ENCODE peak calls at places on chromosomes 5 and 9, in nine cellular contexts. One of them, this sample, is unnamed. For H3K4me1 and H3K9me3, the result is how much of the 10 kb centered on the place peaks cover.

GRCh38 chr9:12753931-12754330 is 20.9 kb upstream of the LURAP1L start:
- DNase-seq in astrocyte: no peak
- DNase-seq in uterus: no peak
- DNase-seq in ovary: no peak
- DNase-seq in Peyer's patch: no peak
- DNase-seq in hepatocyte: no peak
- DNase-seq in colonic mucosa: no peak
- DNase-seq in fibroblast of lung: no peak
- DNase-seq in heart left ventricle: no peak
- DNase-seq in this sample: no peak

GRCh38 chr5:59709833-59710232 is 183.7 kb downstream of the PDE4D start:
- DNase-seq in astrocyte: peak
- DNase-seq in fibroblast of lung: peak
- DNase-seq in colonic mucosa: no peak
- DNase-seq in Peyer's patch: no peak
- DNase-seq in ovary: no peak
- DNase-seq in uterus: no peak
- DNase-seq in hepatocyte: peak
- DNase-seq in heart left ventricle: no peak
- DNase-seq in this sample: no peak

GRCh38 chr5:152113401-152113800 is 188.8 kb upstream of the GLRA1 start:
- DNase-seq in heart left ventricle: no peak
- DNase-seq in hepatocyte: no peak
- DNase-seq in ovary: no peak
- DNase-seq in astrocyte: no peak
- DNase-seq in Peyer's patch: no peak
- DNase-seq in colonic mucosa: no peak
- DNase-seq in uterus: no peak
- DNase-seq in fibroblast of lung: peak
- DNase-seq in this sample: no peak

GRCh38 chr5:159849437-159850191 is 66.7 kb upstream of the ADRA1B start:
- DNase-seq in Peyer's patch: no peak
- DNase-seq in colonic mucosa: no peak
- DNase-seq in uterus: peak
- DNase-seq in ovary: no peak
- DNase-seq in fibroblast of lung: peak
- DNase-seq in heart left ventricle: no peak
- DNase-seq in hepatocyte: no peak
- DNase-seq in astrocyte: peak
- DNase-seq in this sample: no peak

GRCh38 chr9:92486371-92486770 is 4.1 kb upstream of the ASPN start:
- DNase-seq in Peyer's patch: no peak
- DNase-seq in uterus: no peak
- DNase-seq in fibroblast of lung: no peak
- DNase-seq in colonic mucosa: no peak
- DNase-seq in hepatocyte: no peak
- DNase-seq in heart left ventricle: no peak
- DNase-seq in astrocyte: no peak
- DNase-seq in ovary: no peak
- DNase-seq in this sample: no peak

GRCh38 chr5:1555808-1556681 is 32.3 kb upstream of the LPCAT1 start:
- DNase-seq in Peyer's patch: peak
- DNase-seq in colonic mucosa: peak
- DNase-seq in astrocyte: no peak
- DNase-seq in fibroblast of lung: no peak
- DNase-seq in hepatocyte: no peak
- DNase-seq in uterus: peak
- DNase-seq in ovary: no peak
- DNase-seq in heart left ventricle: peak
- DNase-seq in this sample: no peak

GRCh38 chr9:119968837-119969707 is 599.8 kb upstream of the BRINP1 start:
- DNase-seq in hepatocyte: peak
- DNase-seq in ovary: peak
- DNase-seq in Peyer's patch: peak
- DNase-seq in heart left ventricle: peak
- DNase-seq in astrocyte: peak
- DNase-seq in colonic mucosa: peak
- DNase-seq in fibroblast of lung: peak
- DNase-seq in uterus: peak
- DNase-seq in this sample: peak

GRCh38 chr9:125405938-125406811 is 144.5 kb downstream of the GAPVD1 start:
- DNase-seq in colonic mucosa: no peak
- DNase-seq in ovary: no peak
- DNase-seq in fibroblast of lung: peak
- DNase-seq in Peyer's patch: no peak
- DNase-seq in astrocyte: no peak
- DNase-seq in uterus: no peak
- DNase-seq in heart left ventricle: peak
- DNase-seq in hepatocyte: no peak
- DNase-seq in this sample: no peak

GRCh38 chr5:179618923-179619554 is 4.4 kb downstream of the HNRNPH1 start:
- DNase-seq in Peyer's patch: no peak
- DNase-seq in ovary: no peak
- DNase-seq in hepatocyte: no peak
- DNase-seq in heart left ventricle: no peak
- DNase-seq in astrocyte: no peak
- DNase-seq in fibroblast of lung: no peak
- DNase-seq in uterus: no peak
- DNase-seq in colonic mucosa: no peak
- DNase-seq in this sample: no peak

GRCh38 chr9:132514011-132514744 is 68.2 kb upstream of the BARHL1 start:
- DNase-seq in Peyer's patch: no peak
- DNase-seq in uterus: no peak
- DNase-seq in heart left ventricle: peak
- DNase-seq in hepatocyte: no peak
- DNase-seq in colonic mucosa: no peak
- DNase-seq in ovary: no peak
- DNase-seq in fibroblast of lung: no peak
- DNase-seq in astrocyte: no peak
- DNase-seq in this sample: no peak

GRCh38 chr9:109767404-109767803 is 12.6 kb upstream of the PALM2AKAP2 start:
- DNase-seq in ovary: no peak
- DNase-seq in heart left ventricle: no peak
- DNase-seq in fibroblast of lung: no peak
- DNase-seq in astrocyte: no peak
- DNase-seq in hepatocyte: no peak
- DNase-seq in colonic mucosa: no peak
- DNase-seq in uterus: no peak
- DNase-seq in Peyer's patch: no peak
- DNase-seq in this sample: no peak

GRCh38 chr5:138770977-138771376 is 17.8 kb downstream of the CTNNA1 start:
- DNase-seq in ovary: no peak
- DNase-seq in astrocyte: no peak
- DNase-seq in fibroblast of lung: no peak
- DNase-seq in uterus: no peak
- DNase-seq in heart left ventricle: no peak
- DNase-seq in hepatocyte: no peak
- DNase-seq in colonic mucosa: no peak
- DNase-seq in Peyer's patch: no peak
- DNase-seq in this sample: no peak

GRCh38 chr5:101080485-101081240 is 177.6 kb upstream of the ST8SIA4 start:
- DNase-seq in uterus: no peak
- DNase-seq in astrocyte: peak
- DNase-seq in ovary: no peak
- DNase-seq in hepatocyte: no peak
- DNase-seq in heart left ventricle: no peak
- DNase-seq in fibroblast of lung: peak
- DNase-seq in Peyer's patch: no peak
- DNase-seq in colonic mucosa: no peak
- DNase-seq in this sample: no peak
- H3K4me1 ChIP-seq in uterus: under half
- H3K4me1 ChIP-seq in astrocyte: under half
- H3K4me1 ChIP-seq in ovary: under half
- H3K4me1 ChIP-seq in hepatocyte: under half
- H3K4me1 ChIP-seq in heart left ventricle: under half
- H3K4me1 ChIP-seq in fibroblast of lung: under half
- H3K4me1 ChIP-seq in Peyer's patch: under half
- H3K4me1 ChIP-seq in colonic mucosa: under half
- H3K4me1 ChIP-seq in this sample: under half

GRCh38 chr5:8913522-8913921 is 632.4 kb downstream of the SEMA5A start:
- DNase-seq in ovary: no peak
- DNase-seq in fibroblast of lung: no peak
- DNase-seq in astrocyte: no peak
- DNase-seq in colonic mucosa: no peak
- DNase-seq in uterus: no peak
- DNase-seq in hepatocyte: no peak
- DNase-seq in Peyer's patch: no peak
- DNase-seq in heart left ventricle: no peak
- DNase-seq in this sample: no peak
- H3K9me3 ChIP-seq in ovary: under half
- H3K9me3 ChIP-seq in fibroblast of lung: under half
- H3K9me3 ChIP-seq in astrocyte: under half
- H3K9me3 ChIP-seq in colonic mucosa: under half
- H3K9me3 ChIP-seq in uterus: under half
- H3K9me3 ChIP-seq in hepatocyte: under half
- H3K9me3 ChIP-seq in Peyer's patch: under half
- H3K9me3 ChIP-seq in heart left ventricle: under half
- H3K9me3 ChIP-seq in this sample: under half

DNA sequence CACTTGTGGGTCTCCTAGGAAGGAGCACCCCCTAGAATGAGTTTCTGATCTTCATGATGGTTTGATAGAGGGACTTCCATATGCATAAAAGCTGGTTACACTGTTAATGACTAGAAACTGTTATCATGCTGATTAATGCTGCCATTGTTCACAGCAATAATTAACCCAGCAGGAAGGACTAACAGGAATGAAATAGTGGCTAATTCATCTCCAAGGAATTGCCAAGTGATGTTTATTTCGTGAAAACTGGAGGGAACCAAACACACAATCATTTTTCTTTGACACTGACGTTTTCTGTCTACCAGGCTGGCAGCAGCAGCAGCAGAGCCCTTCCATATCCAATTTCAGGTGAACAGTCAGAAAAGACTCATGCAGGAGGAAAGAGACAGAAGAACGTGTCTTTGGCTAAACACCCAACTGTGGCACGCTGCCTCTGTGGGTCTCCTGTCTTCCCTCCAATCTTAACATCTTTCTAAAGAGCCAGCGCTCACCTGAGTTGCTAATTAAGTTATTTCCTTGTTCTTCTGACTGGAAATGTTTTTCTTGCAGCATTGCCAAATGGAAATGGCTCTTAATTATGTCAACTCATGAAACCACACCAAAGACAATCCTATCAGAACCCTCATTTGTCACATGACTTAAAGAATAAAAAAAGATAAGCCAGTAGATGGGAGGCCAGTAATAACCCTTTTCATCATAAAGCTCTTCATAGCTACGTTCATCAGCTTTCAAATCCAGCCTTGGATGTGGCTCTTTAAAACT is 181.5 kb downstream of the SLIT3 start:
- DNase-seq in ovary: no peak
- DNase-seq in heart left ventricle: no peak
- DNase-seq in uterus: no peak
- DNase-seq in colonic mucosa: no peak
- DNase-seq in astrocyte: no peak
- DNase-seq in hepatocyte: no peak
- DNase-seq in Peyer's patch: no peak
- DNase-seq in fibroblast of lung: no peak
- DNase-seq in this sample: no peak
- TF ChIP-seq CTCF in ovary: no peak
- TF ChIP-seq CTCF in heart left ventricle: no peak
- TF ChIP-seq CTCF in uterus: no peak
- TF ChIP-seq CTCF in colonic mucosa: no peak
- TF ChIP-seq CTCF in astrocyte: no peak
- TF ChIP-seq CTCF in hepatocyte: no peak
- TF ChIP-seq CTCF in Peyer's patch: no peak
- TF ChIP-seq CTCF in fibroblast of lung: no peak
- TF ChIP-seq CTCF in this sample: no peak

DNA sequence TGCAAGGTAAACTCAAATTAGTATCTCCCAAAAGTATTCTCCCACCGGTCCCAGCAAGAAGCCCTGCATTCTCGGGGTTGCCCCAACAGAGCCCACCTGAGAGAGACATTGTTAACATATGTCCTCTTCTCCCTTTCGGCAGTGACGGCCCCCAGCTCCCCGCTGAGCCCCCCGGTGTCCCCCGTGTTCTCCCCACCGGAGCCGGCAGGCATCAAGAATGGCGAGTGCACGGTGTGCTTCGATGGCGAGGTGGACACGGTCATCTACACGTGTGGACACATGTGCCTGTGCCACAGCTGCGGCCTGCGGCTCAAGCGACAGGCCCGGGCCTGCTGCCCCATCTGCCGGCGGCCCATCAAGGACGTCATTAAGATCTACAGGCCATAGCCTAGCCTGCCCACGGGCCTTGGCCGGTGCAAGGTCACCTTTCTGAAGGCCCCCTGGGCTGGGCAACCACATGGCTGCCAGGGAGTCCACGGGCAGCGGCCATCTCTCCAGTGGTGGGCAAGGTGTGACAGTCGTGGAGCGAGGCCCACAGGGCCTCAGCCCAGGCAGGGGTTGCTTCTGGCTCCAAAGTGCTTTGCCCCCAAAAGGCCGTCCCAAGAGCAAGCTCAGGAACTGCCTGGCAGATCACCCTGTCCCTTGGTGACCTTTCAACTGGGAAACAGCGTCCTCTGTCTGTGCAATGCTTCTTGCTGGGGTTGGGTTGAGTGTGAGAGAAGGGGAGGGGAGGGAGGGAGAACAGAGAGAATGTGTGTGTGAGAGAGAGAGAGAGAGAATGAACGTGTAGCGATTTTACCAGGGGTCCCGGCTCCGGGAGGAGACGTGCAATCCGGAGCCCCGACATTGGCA is 45.7 kb downstream of the NEURL1B start:
- DNase-seq in hepatocyte: no peak
- DNase-seq in ovary: peak
- DNase-seq in fibroblast of lung: no peak
- DNase-seq in Peyer's patch: no peak
- DNase-seq in astrocyte: no peak
- DNase-seq in colonic mucosa: no peak
- DNase-seq in heart left ventricle: no peak
- DNase-seq in uterus: no peak
- DNase-seq in this sample: no peak
- H3K4me1 ChIP-seq in hepatocyte: under half
- H3K4me1 ChIP-seq in ovary: under half
- H3K4me1 ChIP-seq in fibroblast of lung: under half
- H3K4me1 ChIP-seq in Peyer's patch: under half
- H3K4me1 ChIP-seq in astrocyte: under half
- H3K4me1 ChIP-seq in colonic mucosa: under half
- H3K4me1 ChIP-seq in heart left ventricle: half or more
- H3K4me1 ChIP-seq in uterus: under half
- H3K4me1 ChIP-seq in this sample: half or more

GRCh38 chr5:35838370-35839042 is 18.2 kb upstream of the IL7R start:
- DNase-seq in colonic mucosa: no peak
- DNase-seq in Peyer's patch: no peak
- DNase-seq in uterus: no peak
- DNase-seq in hepatocyte: no peak
- DNase-seq in fibroblast of lung: peak
- DNase-seq in heart left ventricle: no peak
- DNase-seq in astrocyte: no peak
- DNase-seq in ovary: no peak
- DNase-seq in this sample: no peak

GRCh38 chr5:35842856-35843255 is 13.8 kb upstream of the IL7R start:
- DNase-seq in Peyer's patch: no peak
- DNase-seq in ovary: no peak
- DNase-seq in astrocyte: no peak
- DNase-seq in uterus: no peak
- DNase-seq in hepatocyte: no peak
- DNase-seq in fibroblast of lung: no peak
- DNase-seq in colonic mucosa: no peak
- DNase-seq in heart left ventricle: no peak
- DNase-seq in this sample: no peak
- H3K9me3 ChIP-seq in Peyer's patch: under half
- H3K9me3 ChIP-seq in ovary: under half
- H3K9me3 ChIP-seq in astrocyte: under half
- H3K9me3 ChIP-seq in uterus: under half
- H3K9me3 ChIP-seq in hepatocyte: under half
- H3K9me3 ChIP-seq in fibroblast of lung: under half
- H3K9me3 ChIP-seq in colonic mucosa: under half
- H3K9me3 ChIP-seq in heart left ventricle: under half
- H3K9me3 ChIP-seq in this sample: under half

GRCh38 chr9:90053027-90053426 is 448.2 kb downstream of the GADD45G start:
- DNase-seq in uterus: no peak
- DNase-seq in heart left ventricle: no peak
- DNase-seq in astrocyte: no peak
- DNase-seq in fibroblast of lung: no peak
- DNase-seq in ovary: no peak
- DNase-seq in hepatocyte: no peak
- DNase-seq in Peyer's patch: no peak
- DNase-seq in colonic mucosa: no peak
- DNase-seq in this sample: no peak
- TF ChIP-seq CTCF in uterus: no peak
- TF ChIP-seq CTCF in heart left ventricle: no peak
- TF ChIP-seq CTCF in astrocyte: peak
- TF ChIP-seq CTCF in fibroblast of lung: peak
- TF ChIP-seq CTCF in ovary: no peak
- TF ChIP-seq CTCF in hepatocyte: peak
- TF ChIP-seq CTCF in Peyer's patch: no peak
- TF ChIP-seq CTCF in colonic mucosa: no peak
- TF ChIP-seq CTCF in this sample: no peak